ENCODE peak calls at places on chromosome 9, in six cellular contexts. G is HCT116, T is A549, W is RWPE1, N is transverse colon, U is IMR-90. I is an unnamed sample.
A peak's percentile ranks its signal among the peaks of the same experiment; 100 is the strongest.

GRCh38 chr9:136593581-136593980 is 47.7 kb upstream of the NOTCH1 start:
- DNase-seq in U (no peak), T (no peak), N (no peak), W (no peak), G (no peak), I (no peak)

GRCh38 chr9:5292141-5292540 is 12.4 kb downstream of the RLN2 start:
- DNase-seq in N (no peak), G (no peak), U (no peak), T (no peak), W (no peak), I (no peak)

GRCh38 chr9:105158020-105158419 is 86.4 kb upstream of the SLC44A1 start:
- DNase-seq in N (no peak), T (no peak), U (no peak), G (no peak), W (no peak), I (no peak)

GRCh38 chr9:3023449-3023848 is 179.6 kb upstream of the PUM3 start:
- DNase-seq in U (no peak), N (no peak), T (no peak), G (no peak), W (no peak), I (no peak)

GRCh38 chr9:121780641-121781040 is 129.2 kb downstream of the DAB2IP start:
- DNase-seq in N (peak; percentile 5), T (no peak), U (no peak), W (no peak), G (no peak), I (no peak)

GRCh38 chr9:96166981-96167380 is 135.0 kb downstream of the HSD17B3 start:
- DNase-seq in N (no peak), U (no peak), T (no peak), W (no peak), G (no peak), I (no peak)

GRCh38 chr9:3906437-3907213 is 380.8 kb upstream of the RFX3 start:
- DNase-seq in G (peak; percentile 43), W (peak; percentile 65), T (peak; percentile 12), N (no peak), U (peak; percentile 95), I (no peak)

GRCh38 chr9:127182901-127183746 is 60.7 kb upstream of the ANGPTL2 start:
- DNase-seq in N (no peak), G (no peak), T (no peak), W (no peak), U (no peak), I (no peak)

GRCh38 chr9:129823163-129823933 is 588 bp downstream of the TOR1A start:
- DNase-seq in W (peak; percentile 48), N (no peak), G (no peak), U (peak; percentile 27), T (peak; percentile 17), I (no peak)

GRCh38 chr9:129962376-129962765 is 80.6 kb downstream of the FNBP1 start:
- DNase-seq in G (no peak), N (no peak), T (no peak), W (no peak), U (no peak), I (no peak)

GRCh38 chr9:24545285-24545684 is 412 bp downstream of the IZUMO3 start:
- DNase-seq in N (no peak), W (no peak), G (no peak), U (no peak), T (no peak), I (no peak)

GRCh38 chr9:91978739-91979414 is 28.8 kb upstream of the ROR2 start:
- DNase-seq in N (no peak), G (peak; percentile 26), W (peak; percentile 71), U (peak; percentile 93), T (peak; percentile 46), I (no peak)

GRCh38 chr9:3516667-3517330 is 9.0 kb downstream of the RFX3 start:
- DNase-seq in U (no peak), G (no peak), T (no peak), N (no peak), W (no peak), I (no peak)

GRCh38 chr9:70563437-70564204 is 149.2 kb upstream of the KLF9 start:
- DNase-seq in U (peak; percentile 76), W (no peak), T (no peak), N (peak; percentile 15), G (no peak), I (no peak)

GRCh38 chr9:12889402-12890106 is 114.7 kb downstream of the LURAP1L start:
- DNase-seq in T (no peak), G (no peak), N (no peak), W (no peak), U (no peak), I (no peak)

GRCh38 chr9:93093449-93094293 is 2.3 kb upstream of the CARD19 start:
- DNase-seq in W (no peak), U (no peak), N (peak; percentile 42), T (no peak), G (no peak), I (no peak)

GRCh38 chr9:90167920-90168319 is 474.7 kb downstream of the DIRAS2 start:
- DNase-seq in G (no peak), U (no peak), W (no peak), N (no peak), T (no peak), I (no peak)

GRCh38 chr9:129858167-129858962 is 23.1 kb downstream of the USP20 start:
- DNase-seq in U (no peak), G (no peak), T (no peak), W (no peak), N (no peak), I (no peak)

GRCh38 chr9:102518324-102518723 is 476.8 kb upstream of the CYLC2 start:
- DNase-seq in U (no peak), G (no peak), W (no peak), N (no peak), T (no peak), I (no peak)

GRCh38 chr9:98341157-98342102 is 86.0 kb upstream of the TBC1D2 start:
- DNase-seq in N (no peak), G (no peak), U (no peak), T (no peak), W (no peak), I (no peak)

GRCh38 chr9:70603020-70603411 is 188.6 kb upstream of the KLF9 start:
- DNase-seq in T (no peak), N (no peak), U (no peak), G (no peak), W (no peak), I (no peak)

GRCh38 chr9:127311239-127311741 is 46.7 kb downstream of the GARNL3 start:
- DNase-seq in N (peak; percentile 37), U (peak; percentile 36), G (peak; percentile 1), W (peak; percentile 43), T (peak; percentile 33), I (no peak)

GRCh38 chr9:77221431-77221830 is 44.1 kb downstream of the VPS13A start:
- DNase-seq in U (peak; percentile 69), T (no peak), G (no peak), W (no peak), N (no peak), I (no peak)

GRCh38 chr9:125878241-125878640 is 131.1 kb downstream of the PBX3 start:
- DNase-seq in U (no peak), T (no peak), N (no peak), W (no peak), G (no peak), I (no peak)

GRCh38 chr9:131405858-131406566 is 12.1 kb downstream of the PRRC2B start:
- DNase-seq in N (no peak), T (no peak), W (no peak), G (no peak), U (no peak), I (peak; percentile 37)

GRCh38 chr9:98380065-98380681 is 124.7 kb upstream of the TBC1D2 start:
- DNase-seq in U (peak; percentile 65), T (no peak), N (no peak), W (no peak), G (no peak), I (no peak)

GRCh38 chr9:123329329-123329955 is 26.6 kb upstream of the CRB2 start:
- DNase-seq in N (peak; percentile 84), U (no peak), G (no peak), T (no peak), W (no peak), I (no peak)

DNA sequence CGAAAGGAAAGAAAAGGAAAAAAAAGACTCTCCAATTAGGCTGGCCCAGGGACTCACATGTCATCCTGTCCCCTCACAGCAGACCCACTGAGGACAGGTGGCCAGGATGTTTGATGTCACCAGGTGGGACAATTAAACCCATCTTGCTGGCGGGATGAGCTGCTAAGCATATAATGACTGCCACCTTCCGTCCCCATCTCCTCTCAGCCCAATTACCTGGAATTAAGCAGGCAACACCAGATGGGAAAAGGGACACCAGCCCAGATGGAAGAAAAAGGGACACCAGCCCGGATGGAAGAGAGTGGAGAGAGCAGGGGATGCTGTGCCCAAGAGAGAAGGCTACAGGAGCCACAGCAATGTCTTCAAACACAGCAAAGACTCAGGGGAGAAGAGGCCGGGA is 116.6 kb upstream of the SARDH start:
- DNase-seq in T (no peak), N (no peak), U (no peak), G (no peak), W (no peak), I (no peak)
- TF ChIP-seq CTCF in T (no peak), N (no peak), U (no peak), G (no peak), W (no peak), I (no peak)

GRCh38 chr9:116323012-116323411 is 169.4 kb downstream of the PAPPA start:
- DNase-seq in U (peak; percentile 16), T (no peak), G (no peak), W (no peak), N (no peak), I (no peak)
- H3K27ac ChIP-seq in U (no peak overlapping the region), T (no peak overlapping the region), G (no peak overlapping the region), W (no peak overlapping the region), N (no peak overlapping the region), I (no peak overlapping the region)

GRCh38 chr9:26656003-26656940 is 236.3 kb downstream of the CAAP1 start:
- DNase-seq in W (peak; percentile 33), T (peak; percentile 36), G (peak; percentile 10), U (peak; percentile 15), N (no peak), I (no peak)
- TF ChIP-seq CTCF in W (peak; percentile 43), T (peak; percentile 47), G (peak; percentile 56), U (peak; percentile 32), N (no peak), I (no peak)

GRCh38 chr9:124813496-124814177 is 36.7 kb downstream of the OLFML2A start:
- DNase-seq in U (no peak), T (no peak), N (no peak), W (peak; percentile 42), G (no peak), I (no peak)

GRCh38 chr9:124815601-124816000 is 37.7 kb upstream of the WDR38 start:
- DNase-seq in N (no peak), W (no peak), U (no peak), G (no peak), T (no peak), I (no peak)

GRCh38 chr9:124813041-124813440 is 36.1 kb downstream of the OLFML2A start:
- DNase-seq in G (no peak), T (no peak), N (no peak), U (no peak), W (no peak), I (no peak)

GRCh38 chr9:124812401-124813016 is 35.6 kb downstream of the OLFML2A start:
- DNase-seq in T (peak; percentile 95), G (peak; percentile 84), W (peak; percentile 96), N (peak; percentile 47), U (peak; percentile 99), I (peak; percentile 48)

DNA sequence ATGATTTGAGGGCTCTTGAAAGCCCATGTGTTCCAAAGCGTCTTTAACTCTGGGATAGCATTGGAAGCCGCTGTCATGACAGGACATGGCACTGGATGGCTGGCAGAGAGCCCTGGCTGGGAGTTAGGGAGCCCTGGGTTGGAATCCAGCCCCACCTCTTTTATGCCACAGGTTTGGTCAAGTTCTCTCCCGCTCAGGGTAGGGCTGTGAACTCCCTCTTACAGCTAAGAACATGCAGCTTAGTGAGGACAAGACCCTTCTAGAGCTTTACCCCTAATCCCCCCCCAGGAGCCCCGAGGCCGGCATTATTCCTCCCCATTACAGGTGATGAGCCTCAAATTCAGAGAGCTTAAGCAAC is 37.2 kb downstream of the OLFML2A start:
- DNase-seq in U (no peak), G (no peak), W (peak; percentile 66), T (no peak), N (no peak), I (no peak)
- H3K27ac ChIP-seq in U (no peak overlapping the region), G (no peak overlapping the region), W (peak overlapping the region; percentile 94), T (no peak overlapping the region), N (peak overlapping the region; percentile 74), I (no peak overlapping the region)

I was measured in left ventricle myocardium inferior.